ENCODE peak calls at places on chromosomes 6 and 20, in ten cellular contexts. O is fibroblast of the aortic adventitia; Y is right lobe of liver; R is cardiac fibroblast; S is mesendoderm; V is heart right ventricle; D is BJ; Z is fibroblast of mammary gland; C is CD8-positive, alpha-beta T cell; U is mesenchymal stem cell. B is an unnamed sample.

GRCh38 chr20:58467572-58468330 is 47.4 kb downstream of the APCDD1L start:
- DNase-seq in Y (no peak), R (no peak), S (no peak), C (no peak), V (no peak), U (no peak), Z (no peak), O (no peak), D (no peak), B (no peak)

GRCh38 chr6:46381057-46381456 is 110.2 kb downstream of the RCAN2 start:
- DNase-seq in Y (no peak), Z (no peak), U (no peak), O (no peak), D (no peak), S (no peak), V (no peak), C (no peak), R (no peak), B (no peak)

GRCh38 chr20:4152696-4153235 is 137.4 kb upstream of the RNF24 start:
- DNase-seq in Z (peak; percentile 63), Y (no peak), C (no peak), D (no peak), U (peak; percentile 42), R (peak; percentile 50), V (no peak), O (peak; percentile 63), S (no peak), B (peak; percentile 35)

GRCh38 chr6:31575335-31575901 is at the start of gene TNF:
- DNase-seq in Y (peak; percentile 56), S (no peak), C (peak; percentile 45), R (no peak), O (no peak), V (no peak), D (no peak), U (no peak), Z (no peak), B (no peak)

GRCh38 chr20:59792300-59792699 is 141.1 kb downstream of the SYCP2 start:
- DNase-seq in Z (no peak), C (no peak), O (no peak), S (no peak), R (no peak), Y (no peak), V (no peak), U (no peak), D (no peak), B (no peak)

GRCh38 chr6:157539900-157540752 is 159.1 kb downstream of the ZDHHC14 start:
- DNase-seq in Y (peak; percentile 68), Z (no peak), U (no peak), V (no peak), C (no peak), D (no peak), R (no peak), O (no peak), S (no peak), B (no peak)

GRCh38 chr20:16666272-16666671 is 63.6 kb upstream of the SNRPB2 start:
- DNase-seq in Y (no peak), R (no peak), C (no peak), O (no peak), V (no peak), Z (no peak), U (no peak), S (no peak), D (no peak), B (no peak)

GRCh38 chr6:169908403-169908933 is 157.0 kb downstream of the ERMARD start:
- DNase-seq in O (no peak), D (no peak), R (no peak), U (no peak), C (no peak), S (no peak), Z (no peak), Y (no peak), V (no peak), B (no peak)

GRCh38 chr6:19465240-19465639 is 371.9 kb upstream of the ID4 start:
- DNase-seq in O (no peak), V (no peak), Y (no peak), R (no peak), S (no peak), C (no peak), D (no peak), U (peak; percentile 15), Z (no peak), B (no peak)

GRCh38 chr6:626236-626635 is 30.7 kb downstream of the HUS1B start:
- DNase-seq in D (no peak), U (peak; percentile 88), V (no peak), S (no peak), C (no peak), R (no peak), Z (no peak), O (no peak), Y (no peak), B (peak; percentile 45)

GRCh38 chr6:75347797-75348610 is 63.4 kb upstream of the TMEM30A start:
- DNase-seq in O (peak; percentile 21), Y (no peak), D (no peak), Z (no peak), S (no peak), V (no peak), R (peak; percentile 15), U (no peak), C (no peak), B (no peak)

GRCh38 chr6:116221931-116222330 is 31.9 kb downstream of the TSPYL4 start:
- DNase-seq in Y (no peak), S (no peak), R (no peak), C (no peak), O (no peak), V (no peak), Z (no peak), U (no peak), D (no peak), B (no peak)

GRCh38 chr6:84657486-84657885 is 106.9 kb downstream of the TBX18 start:
- DNase-seq in U (no peak), D (no peak), Y (no peak), V (no peak), O (peak; percentile 4), R (no peak), S (no peak), C (no peak), Z (peak; percentile 51), B (no peak)

GRCh38 chr6:139278190-139278589 is 13.6 kb downstream of the TXLNB start:
- DNase-seq in R (peak; percentile 10), O (peak; percentile 54), V (no peak), Y (no peak), U (no peak), C (no peak), S (peak; percentile 81), Z (no peak), D (no peak), B (no peak)

GRCh38 chr20:46047821-46048220 is 18.8 kb downstream of the SLC12A5 start:
- DNase-seq in D (no peak), V (no peak), Z (no peak), O (no peak), S (no peak), C (no peak), Y (no peak), U (no peak), R (no peak), B (no peak)

GRCh38 chr20:46046588-46047310 is 17.7 kb downstream of the SLC12A5 start:
- DNase-seq in Y (no peak), O (no peak), Z (no peak), R (no peak), C (no peak), V (no peak), S (no peak), D (no peak), U (no peak), B (no peak)

GRCh38 chr20:46044896-46045295 is 15.9 kb downstream of the SLC12A5 start:
- DNase-seq in Z (no peak), R (no peak), S (no peak), C (no peak), Y (no peak), U (no peak), V (no peak), O (no peak), D (no peak), B (no peak)

GRCh38 chr20:46040902-46041535 is 12.0 kb downstream of the SLC12A5 start:
- DNase-seq in D (no peak), C (peak; percentile 33), Z (peak; percentile 25), S (peak; percentile 73), Y (no peak), V (peak; percentile 34), O (peak; percentile 41), U (peak; percentile 45), R (peak; percentile 41), B (peak; percentile 39)

DNA sequence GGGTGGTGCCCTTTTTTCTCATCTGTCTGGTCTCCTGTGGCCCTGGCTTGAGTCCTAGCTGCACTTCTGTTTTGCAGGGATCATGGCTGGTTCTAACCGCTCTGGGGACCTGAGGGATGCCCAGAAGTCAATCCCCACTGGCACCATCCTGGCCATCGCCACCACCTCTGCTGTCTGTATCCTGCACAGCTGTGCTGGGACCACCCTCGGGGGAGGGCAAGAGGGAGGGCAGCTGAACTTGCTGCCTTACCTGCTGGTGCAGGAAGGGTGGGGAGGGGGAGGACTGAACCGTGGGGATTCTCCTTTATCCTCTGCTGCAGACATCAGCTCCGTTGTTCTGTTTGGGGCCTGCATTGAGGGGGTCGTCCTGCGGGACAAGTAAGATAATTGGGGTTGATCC is 14.5 kb downstream of the SLC12A5 start:
- DNase-seq in Y (no peak), O (no peak), Z (no peak), R (no peak), C (no peak), V (no peak), D (no peak), U (no peak), S (no peak), B (no peak)
- H3K4me3 ChIP-seq in Y (no peak overlapping the region), O (no peak overlapping the region), Z (no peak overlapping the region), R (no peak overlapping the region), C (no peak overlapping the region), V (no peak overlapping the region), D (no peak overlapping the region), U (no peak overlapping the region), S (no peak overlapping the region), B (no peak overlapping the region)

GRCh38 chr6:144006731-144007454 is 1.2 kb downstream of the PLAGL1 start:
- DNase-seq in V (no peak), C (no peak), S (peak; percentile 19), Z (peak; percentile 74), U (peak; percentile 65), Y (no peak), R (peak; percentile 59), O (peak; percentile 73), D (no peak), B (peak; percentile 72)
- H3K4me3 ChIP-seq in V (peak overlapping the region; percentile 62), C (no peak overlapping the region), S (no peak overlapping the region), Z (peak overlapping the region; percentile 68), U (peak overlapping the region; percentile 86), Y (peak overlapping the region; percentile 42), R (peak overlapping the region; percentile 62), O (peak overlapping the region; percentile 72), D (peak overlapping the region; percentile 57), B (peak overlapping the region; percentile 52)

DNA sequence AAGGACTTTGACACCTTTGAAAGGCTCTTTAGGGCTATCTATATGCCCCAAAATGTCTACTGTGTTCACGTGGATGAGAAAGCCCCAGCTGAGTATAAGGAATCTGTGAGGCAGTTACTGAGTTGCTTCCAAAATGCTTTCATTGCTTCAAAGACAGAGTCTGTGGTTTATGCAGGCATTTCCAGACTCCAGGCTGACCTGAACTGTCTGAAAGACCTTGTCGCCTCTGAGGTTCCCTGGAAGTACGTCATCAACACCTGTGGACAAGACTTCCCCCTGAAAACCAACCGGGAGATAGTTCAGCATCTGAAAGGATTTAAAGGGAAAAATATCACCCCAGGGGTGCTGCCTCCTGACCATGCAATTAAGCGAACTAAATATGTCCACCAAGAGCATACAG is 65.2 kb downstream of the GCNT2 start:
- DNase-seq in V (no peak), D (no peak), R (no peak), O (no peak), S (peak; percentile 89), Y (no peak), Z (no peak), C (no peak), U (no peak), B (no peak)
- H3K4me3 ChIP-seq in V (peak overlapping the region; percentile 27), D (no peak overlapping the region), R (no peak overlapping the region), O (no peak overlapping the region), S (no peak overlapping the region), Y (no peak overlapping the region), Z (no peak overlapping the region), C (no peak overlapping the region), U (no peak overlapping the region), B (no peak overlapping the region)

GRCh38 chr20:34362502-34363061 is 491 bp upstream of the ITCH start:
- DNase-seq in R (no peak), C (no peak), Y (no peak), O (no peak), U (no peak), V (no peak), S (no peak), Z (no peak), D (no peak), B (no peak)
- H3K4me3 ChIP-seq in R (peak overlapping the region; percentile 83), C (peak overlapping the region; percentile 92), Y (peak overlapping the region; percentile 97), O (peak overlapping the region; percentile 85), U (peak overlapping the region; percentile 88), V (peak overlapping the region; percentile 86), S (no peak overlapping the region), Z (peak overlapping the region; percentile 88), D (no peak overlapping the region), B (peak overlapping the region; percentile 88)

B was measured in astrocyte of the spinal cord.